ENCODE peak calls at places on chromosome 9, in seven cellular contexts. Q is HepG2; L is mesendoderm; F is endodermal cell; O is transverse colon; T is CD8-positive, alpha-beta memory T cell; R is dorsolateral prefrontal cortex. K is an unnamed sample.

GRCh38 chr9:101511009-101511408 is 22.6 kb upstream of the RNF20 start:
- DNase-seq in Q (no peak), L (no peak), R (no peak), T (no peak), O (no peak), F (no peak), K (no peak)

GRCh38 chr9:87714819-87715218 is 11.1 kb upstream of the CTSL start:
- DNase-seq in O (peak), Q (peak), R (no peak), F (peak), T (no peak), L (no peak), K (no peak)

GRCh38 chr9:68999393-69000105 is 14.4 kb downstream of the PRKACG start:
- DNase-seq in F (peak), Q (peak), O (peak), L (peak), T (peak), R (no peak), K (peak)

GRCh38 chr9:20728493-20729220 is 44.6 kb downstream of the FOCAD start:
- DNase-seq in O (no peak), F (no peak), T (no peak), L (no peak), Q (no peak), R (no peak), K (no peak)

GRCh38 chr9:74697535-74697934 is 190.2 kb downstream of the TRPM6 start:
- DNase-seq in R (no peak), O (no peak), T (no peak), Q (no peak), L (no peak), F (no peak), K (no peak)

GRCh38 chr9:126219717-126220116 is 106.9 kb upstream of the MVB12B start:
- DNase-seq in F (peak), L (peak), O (no peak), R (no peak), Q (no peak), T (no peak), K (no peak)

GRCh38 chr9:117887383-117887782 is 183.2 kb downstream of the TLR4 start:
- DNase-seq in R (no peak), L (no peak), O (no peak), Q (no peak), F (no peak), T (no peak), K (no peak)

GRCh38 chr9:104843644-104844226 is 79.8 kb downstream of the NIPSNAP3B start:
- DNase-seq in R (no peak), F (peak), L (no peak), T (no peak), O (no peak), Q (no peak), K (no peak)

GRCh38 chr9:128168731-128169308 is 8.8 kb downstream of the BBLN start:
- DNase-seq in T (no peak), Q (no peak), F (no peak), L (no peak), O (no peak), R (no peak), K (no peak)

GRCh38 chr9:137893670-137894069 is 16.1 kb downstream of the CACNA1B start:
- DNase-seq in R (no peak), Q (no peak), F (no peak), T (no peak), L (no peak), O (no peak), K (no peak)

GRCh38 chr9:130244548-130245165 is 20.9 kb upstream of the HMCN2 start:
- DNase-seq in O (no peak), F (peak), R (no peak), Q (no peak), L (no peak), T (no peak), K (no peak)

GRCh38 chr9:21070171-21070571 is 7.6 kb downstream of the IFNB1 start:
- DNase-seq in L (peak), R (no peak), Q (no peak), F (peak), T (no peak), O (peak), K (no peak)

GRCh38 chr9:78215706-78216105 is 20.2 kb upstream of the CEP78 start:
- DNase-seq in O (no peak), Q (no peak), R (no peak), L (peak), F (no peak), T (no peak), K (no peak)

GRCh38 chr9:33452828-33453271 is 5.5 kb upstream of the AQP3 start:
- DNase-seq in O (peak), Q (peak), F (peak), T (peak), R (no peak), L (peak), K (peak)

GRCh38 chr9:98135938-98136337 is 16.9 kb upstream of the TRIM14 start:
- DNase-seq in T (no peak), O (no peak), R (no peak), Q (no peak), L (no peak), F (no peak), K (no peak)

GRCh38 chr9:72038408-72038807 is 22.0 kb downstream of the C9orf57 start:
- DNase-seq in L (no peak), T (no peak), O (no peak), Q (no peak), R (no peak), F (no peak), K (no peak)

GRCh38 chr9:98647236-98647635 is 61.5 kb downstream of the GABBR2 start:
- DNase-seq in R (no peak), F (no peak), L (no peak), T (no peak), Q (no peak), O (no peak), K (no peak)

GRCh38 chr9:36637491-36638270 is 65.0 kb downstream of the MELK start:
- DNase-seq in L (no peak), Q (no peak), O (no peak), T (no peak), R (no peak), F (no peak), K (no peak)

GRCh38 chr9:13127164-13127563 is 152.3 kb downstream of the MPDZ start:
- DNase-seq in T (no peak), Q (no peak), L (no peak), F (no peak), R (no peak), O (no peak), K (no peak)

GRCh38 chr9:134436356-134436717 is 110.1 kb downstream of the RXRA start:
- DNase-seq in L (no peak), F (no peak), O (no peak), R (no peak), Q (no peak), T (no peak), K (no peak)

GRCh38 chr9:89718635-89719034 is 113.8 kb downstream of the GADD45G start:
- DNase-seq in R (no peak), O (no peak), Q (no peak), L (no peak), T (no peak), F (no peak), K (no peak)

GRCh38 chr9:34456746-34457145 is 1.6 kb downstream of the FAM219A start:
- DNase-seq in Q (no peak), T (no peak), R (no peak), L (peak), F (peak), O (no peak), K (no peak)
- H3K4me3 ChIP-seq in Q (peak), T (no peak), R (peak), L (no peak), F (peak), O (no peak), K (peak)

DNA sequence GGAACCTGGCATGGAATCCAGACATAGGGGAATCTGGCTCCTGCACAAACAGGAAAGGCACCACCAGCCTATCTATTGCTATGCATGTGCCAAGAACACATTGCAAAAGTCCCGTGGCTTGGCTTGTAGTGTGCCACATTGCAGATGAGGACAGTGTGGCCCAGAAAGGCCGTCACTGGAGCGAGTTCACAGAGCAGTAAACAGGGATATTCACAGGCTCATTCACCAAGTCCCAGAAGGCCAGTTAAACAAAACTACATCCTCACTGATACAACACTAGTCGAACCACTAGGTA is 39.6 kb upstream of the TRIM32 start:
- DNase-seq in L (no peak), T (no peak), O (no peak), R (no peak), F (no peak), Q (no peak), K (peak)
- H3K4me3 ChIP-seq in L (no peak), T (no peak), O (no peak), R (no peak), F (no peak), Q (no peak), K (no peak)

GRCh38 chr9:14909631-14910177 is 524 bp downstream of the FREM1 start:
- DNase-seq in O (no peak), F (no peak), Q (no peak), L (no peak), T (no peak), R (no peak), K (no peak)
- H3K4me3 ChIP-seq in O (peak), F (peak), Q (peak), L (no peak), T (no peak), R (no peak), K (peak)

GRCh38 chr9:4143951-4144717 is 155.7 kb downstream of the GLIS3 start:
- DNase-seq in T (no peak), Q (peak), O (no peak), R (no peak), L (peak), F (peak), K (no peak)
- H3K4me3 ChIP-seq in T (no peak), Q (no peak), O (no peak), R (no peak), L (no peak), F (no peak), K (no peak)

GRCh38 chr9:121569266-121569648 is 69.6 kb upstream of the GGTA1 start:
- DNase-seq in L (no peak), T (no peak), F (no peak), O (no peak), Q (no peak), R (no peak), K (no peak)

GRCh38 chr9:121568101-121568460 is 68.4 kb upstream of the GGTA1 start:
- DNase-seq in F (no peak), R (no peak), Q (no peak), T (no peak), L (no peak), O (no peak), K (no peak)

GRCh38 chr9:121566401-121567141 is 66.9 kb upstream of the GGTA1 start:
- DNase-seq in F (peak), T (no peak), L (no peak), Q (no peak), O (peak), R (no peak), K (no peak)

GRCh38 chr9:121568541-121569265 is 69.1 kb upstream of the GGTA1 start:
- DNase-seq in R (no peak), L (no peak), F (no peak), O (peak), Q (no peak), T (no peak), K (no peak)

DNA sequence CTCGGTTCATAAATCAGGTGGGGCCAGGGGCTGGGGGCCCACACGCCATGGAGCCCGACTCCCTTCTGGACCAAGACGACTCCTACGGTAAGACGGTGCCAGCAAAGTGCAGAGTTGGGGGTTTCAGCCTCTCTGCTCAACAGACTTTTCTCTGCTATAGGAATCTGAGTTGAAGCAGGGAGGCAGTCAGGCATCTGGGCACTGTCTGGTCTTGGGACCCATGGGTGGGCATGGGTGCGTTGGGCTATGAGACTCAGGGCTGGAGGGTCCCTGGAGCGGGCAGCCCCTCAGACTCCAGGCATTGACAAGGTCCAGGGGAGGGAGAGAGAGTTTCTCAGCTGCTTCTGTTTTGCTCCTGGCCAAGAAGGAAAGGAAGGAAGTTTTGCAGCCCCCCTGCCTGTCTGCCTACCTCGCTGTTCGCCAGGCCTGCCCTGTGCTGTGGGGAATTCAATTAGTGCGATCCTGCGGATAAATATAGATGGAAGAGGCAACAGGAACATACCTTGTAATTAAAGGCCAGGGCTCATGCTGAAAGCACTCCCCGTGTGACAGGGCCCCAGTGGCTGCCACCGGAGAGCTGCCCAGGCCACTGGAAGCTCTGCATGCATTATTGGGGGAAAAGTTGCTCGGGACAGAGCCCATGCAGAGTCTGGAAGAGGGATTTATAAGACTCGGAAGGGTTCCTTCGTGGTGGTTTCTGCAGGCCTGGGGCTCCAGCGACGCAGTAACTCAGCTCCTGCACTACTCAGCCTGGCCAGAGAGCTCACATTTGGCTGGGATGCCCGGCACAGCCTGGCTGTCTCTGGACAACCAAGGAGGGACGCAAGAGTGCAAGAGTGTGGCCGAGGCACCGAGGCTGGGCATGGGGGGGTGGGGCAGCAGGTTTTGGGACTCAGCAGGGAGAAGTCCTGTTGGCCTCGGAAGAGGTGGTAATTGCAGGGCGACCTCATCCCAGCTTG is 67.8 kb upstream of the GGTA1 start:
- DNase-seq in T (no peak), L (no peak), F (peak), O (no peak), R (no peak), Q (no peak), K (no peak)
- H3K4me3 ChIP-seq in T (no peak), L (no peak), F (no peak), O (peak), R (no peak), Q (no peak), K (peak)

DNA sequence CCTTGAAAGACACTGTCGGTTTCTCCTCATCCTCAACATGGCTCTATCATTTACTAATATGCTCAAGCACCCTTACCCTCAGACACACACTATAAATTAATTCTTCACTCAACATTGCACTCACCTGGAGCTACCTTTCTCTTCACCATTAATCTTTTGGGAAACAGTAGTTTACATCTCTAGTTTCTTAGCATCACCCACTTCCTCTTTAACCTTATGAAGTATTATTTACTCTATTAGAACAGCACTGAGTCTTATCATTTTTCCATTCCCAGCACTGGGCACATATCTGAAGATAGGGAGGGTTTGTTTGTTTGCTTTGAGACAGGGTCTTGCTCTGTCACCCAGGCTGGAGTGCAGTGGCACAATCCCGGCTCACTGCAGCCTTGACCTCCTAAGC is 213.5 kb downstream of the SMARCA2 start:
- DNase-seq in L (no peak), Q (no peak), R (no peak), F (no peak), O (no peak), T (no peak), K (no peak)
- H3K4me3 ChIP-seq in L (no peak), Q (no peak), R (no peak), F (peak), O (no peak), T (no peak), K (no peak)

GRCh38 chr9:546235-546634 is 295.3 kb upstream of the DMRT1 start:
- DNase-seq in F (no peak), O (no peak), L (peak), Q (no peak), R (no peak), T (no peak), K (no peak)

GRCh38 chr9:549425-549997 is 292.0 kb upstream of the DMRT1 start:
- DNase-seq in Q (no peak), O (no peak), F (no peak), L (no peak), R (no peak), T (no peak), K (no peak)

GRCh38 chr9:545480-545879 is 296.0 kb upstream of the DMRT1 start:
- DNase-seq in T (no peak), R (no peak), F (no peak), Q (no peak), L (no peak), O (no peak), K (no peak)

GRCh38 chr9:546797-547223 is 294.7 kb upstream of the DMRT1 start:
- DNase-seq in Q (peak), T (no peak), F (peak), O (no peak), L (peak), R (no peak), K (no peak)

DNA sequence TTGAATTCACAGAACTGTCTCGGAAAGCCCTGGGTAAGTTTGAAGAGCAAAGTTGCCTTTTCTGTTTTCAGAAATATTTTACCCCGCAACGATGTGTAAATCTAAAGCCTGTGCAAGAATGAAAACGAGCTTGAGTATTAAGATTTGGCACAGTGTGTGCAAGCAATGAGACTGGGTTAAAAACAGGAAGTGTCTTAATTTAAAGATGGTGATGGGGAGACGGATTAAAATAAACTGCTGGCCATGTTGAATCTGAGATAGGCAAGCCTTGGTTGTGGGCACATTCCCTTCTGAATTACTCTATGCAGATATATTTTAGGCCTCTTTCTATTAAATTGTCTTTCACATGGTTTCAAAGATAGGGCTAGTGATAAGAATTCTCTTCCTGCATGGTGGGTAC is 294.2 kb upstream of the DMRT1 start:
- DNase-seq in L (no peak), Q (no peak), F (no peak), O (no peak), T (no peak), R (no peak), K (no peak)
- H3K4me3 ChIP-seq in L (no peak), Q (no peak), F (peak), O (no peak), T (no peak), R (no peak), K (no peak)

K was measured in breast epithelium.